ENCODE peak calls at places on chromosomes 11 and 22, in six cellular contexts. Q is activated B cell treated with CpG ODN at 0.5 μM for 24 hours, S is heart right ventricle, J is left lung, F is foreskin keratinocyte, I is gastrocnemius medialis. G is an unnamed sample.

GRCh38 chr22:29985912-29986311 is 94.4 kb upstream of the HORMAD2 start:
- ATAC-seq in Q (no peak), S (no peak), J (no peak), F (no peak), I (no peak), G (no peak)

GRCh38 chr11:102981324-102981910 is 25.9 kb upstream of the MMP13 start:
- ATAC-seq in Q (no peak), S (no peak), J (no peak), F (peak), I (no peak), G (no peak)

GRCh38 chr11:75147875-75148263 is 3.0 kb upstream of the SLCO2B1 start:
- ATAC-seq in Q (no peak), S (no peak), J (peak), F (no peak), I (no peak), G (no peak)

GRCh38 chr11:15327786-15328231 is 213.1 kb downstream of the INSC start:
- ATAC-seq in Q (no peak), S (peak), J (peak), F (peak), I (no peak), G (peak)

GRCh38 chr22:48841881-48842582 is 985.6 kb downstream of the BRD1 start:
- ATAC-seq in Q (no peak), S (no peak), J (no peak), F (no peak), I (no peak), G (no peak)

GRCh38 chr11:93236741-93237675 is 39.2 kb upstream of the SLC36A4 start:
- ATAC-seq in Q (no peak), S (peak), J (peak), F (peak), I (no peak), G (no peak)

GRCh38 chr11:84558085-84558905 is 1068.8 kb downstream of the DLG2 start:
- ATAC-seq in Q (peak), S (no peak), J (peak), F (peak), I (peak), G (no peak)

GRCh38 chr22:46043816-46044717 is 67.1 kb upstream of the WNT7B start:
- ATAC-seq in Q (peak), S (peak), J (peak), F (peak), I (peak), G (peak)

GRCh38 chr22:23237201-23237798 is 57.0 kb downstream of the BCR start:
- ATAC-seq in Q (no peak), S (peak), J (no peak), F (no peak), I (peak), G (peak)

GRCh38 chr22:19766506-19767426 is 6.2 kb downstream of the TBX1 start:
- ATAC-seq in Q (peak), S (peak), J (peak), F (peak), I (peak), G (no peak)
- TF ChIP-seq CTCF in Q (no peak), S (no peak), J (no peak), F (peak), I (peak), G (no peak)

DNA sequence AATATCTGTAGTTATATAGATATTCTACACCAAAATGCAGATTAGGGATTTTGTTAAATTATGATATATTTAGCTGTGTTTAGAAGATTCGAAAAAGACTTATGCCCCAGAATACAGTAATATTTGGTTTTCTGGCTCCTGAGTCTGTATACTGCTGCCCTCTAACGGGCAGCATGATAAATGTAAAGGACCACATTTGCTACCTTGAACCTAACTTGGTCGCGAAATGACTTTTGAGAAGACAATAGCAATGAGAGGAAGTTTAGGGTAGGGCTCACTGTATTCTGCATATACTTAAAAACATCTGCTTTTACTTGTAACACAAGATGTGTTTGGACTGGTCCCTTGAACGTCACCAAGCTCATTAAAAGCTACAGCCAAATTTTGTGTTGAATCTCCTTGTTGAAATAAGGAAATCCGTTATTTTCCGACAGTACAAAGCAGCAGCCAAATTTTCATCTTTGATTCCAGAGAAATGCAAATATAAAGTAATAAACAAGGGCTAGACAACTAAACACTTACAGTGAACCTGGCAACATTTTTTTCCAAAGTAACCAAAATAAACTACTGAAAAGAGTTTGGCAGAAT is 309.1 kb downstream of the SWAP70 start:
- ATAC-seq in Q (peak), S (peak), J (peak), F (no peak), I (peak), G (no peak)
- TF ChIP-seq CTCF in Q (no peak), S (peak), J (peak), F (peak), I (peak), G (peak)

GRCh38 chr11:28899706-28900105 is 791.5 kb downstream of the METTL15 start:
- ATAC-seq in Q (no peak), S (no peak), J (no peak), F (no peak), I (no peak), G (no peak)
- TF ChIP-seq CTCF in Q (no peak), S (no peak), J (no peak), F (no peak), I (no peak), G (no peak)

DNA sequence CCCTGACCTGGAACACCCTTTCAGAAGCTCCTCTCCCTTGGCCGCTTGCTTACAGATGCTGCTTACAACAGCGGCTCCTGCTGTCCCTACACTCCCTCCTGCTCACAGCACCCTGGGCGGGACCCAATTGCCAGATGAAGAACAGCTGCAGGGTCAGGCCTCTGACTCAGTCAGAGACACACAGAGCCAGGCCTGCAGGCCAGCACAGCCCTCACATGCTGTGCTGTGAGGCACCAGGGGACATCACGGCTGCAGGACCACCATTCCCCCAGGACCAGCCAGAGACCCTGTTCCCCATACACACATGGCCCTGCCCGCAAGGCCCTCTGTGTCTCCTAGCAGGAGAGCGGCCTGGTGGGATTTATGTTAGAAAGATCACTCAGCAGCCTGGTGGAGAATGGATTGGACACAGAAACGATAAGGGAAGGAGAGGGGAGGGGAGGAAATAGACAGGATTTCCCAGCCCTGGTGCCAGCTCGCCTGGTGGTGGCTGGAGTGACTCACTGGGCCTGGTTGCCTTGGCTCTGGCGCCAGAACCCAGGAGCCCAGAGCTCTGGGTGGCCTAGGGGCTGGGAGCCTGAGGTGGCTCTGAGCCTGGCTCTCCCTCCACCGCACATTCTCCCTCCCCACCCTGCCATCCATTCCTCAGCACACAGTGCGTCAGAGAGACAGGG is 6.7 kb downstream of the CAPN5 start:
- ATAC-seq in Q (no peak), S (peak), J (peak), F (peak), I (peak), G (peak)
- TF ChIP-seq CTCF in Q (no peak), S (peak), J (peak), F (peak), I (no peak), G (peak)

DNA sequence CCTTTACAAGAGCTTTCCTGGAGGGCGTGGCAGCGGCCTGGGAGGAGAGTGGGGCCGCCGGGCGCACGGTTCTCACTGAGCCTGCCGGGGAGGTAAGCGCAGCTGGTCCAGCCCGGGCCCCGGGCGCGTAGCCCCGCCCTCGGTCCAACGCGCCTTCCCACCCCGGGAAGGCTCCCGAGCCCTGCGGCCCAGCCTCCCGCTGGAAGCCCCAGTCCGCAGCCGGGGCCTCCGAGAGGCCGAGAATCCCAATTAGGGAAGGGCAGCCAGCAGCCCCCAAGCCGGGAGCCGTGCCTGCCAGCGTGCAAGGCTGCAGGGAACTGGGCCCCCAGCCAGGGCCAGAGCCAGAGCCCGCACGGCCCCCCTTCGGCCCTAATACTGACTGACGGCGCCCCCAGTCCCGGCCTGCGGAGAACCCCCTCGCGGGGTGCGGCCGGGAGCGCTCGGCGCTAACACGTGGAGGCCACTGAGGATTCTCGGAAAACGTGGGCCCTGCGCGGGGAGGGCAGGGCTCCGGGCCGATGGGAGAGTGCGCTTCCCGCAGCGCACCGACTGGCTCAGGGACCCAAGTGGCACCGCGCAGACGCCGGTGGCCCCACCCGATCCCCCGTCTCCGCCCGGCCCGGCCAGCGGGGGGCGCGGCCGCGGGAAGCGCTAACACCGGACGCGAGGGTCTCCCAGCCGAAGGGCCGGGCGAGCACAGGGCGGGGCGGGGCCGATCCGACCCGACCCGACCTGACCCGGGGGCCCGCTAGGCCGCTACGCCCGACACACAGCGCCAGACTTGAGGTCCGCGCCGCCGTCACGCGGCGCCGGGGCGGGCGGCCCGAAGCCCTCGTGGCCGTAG is 5.7 kb downstream of the ZFTA start:
- ATAC-seq in Q (no peak), S (peak), J (peak), F (peak), I (peak), G (peak)
- TF ChIP-seq CTCF in Q (no peak), S (no peak), J (no peak), F (peak), I (no peak), G (peak)

DNA sequence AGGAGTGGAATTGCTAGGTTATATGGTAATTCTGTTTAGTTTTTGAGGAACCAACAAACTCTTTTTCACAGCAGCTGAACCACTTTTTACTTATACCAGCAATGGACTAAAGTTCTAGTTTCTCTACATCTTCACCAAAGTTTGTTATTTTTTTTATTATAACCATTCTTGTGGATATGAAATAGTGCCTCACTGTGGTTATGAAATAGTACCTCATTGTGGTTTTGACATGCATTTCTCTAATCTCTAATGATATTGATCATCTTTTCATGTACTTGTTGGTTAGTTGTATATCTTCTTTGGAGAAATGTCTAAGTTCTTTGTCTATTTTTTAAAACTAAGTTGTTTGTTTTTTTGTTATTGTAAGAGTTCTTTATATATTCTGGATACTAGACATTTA is 27.2 kb downstream of the STIM1 start:
- ATAC-seq in Q (no peak), S (no peak), J (no peak), F (no peak), I (no peak), G (no peak)
- TF ChIP-seq CTCF in Q (no peak), S (no peak), J (no peak), F (peak), I (no peak), G (no peak)

GRCh38 chr11:44484211-44484610 is 81.3 kb upstream of the CD82 start:
- ATAC-seq in Q (no peak), S (no peak), J (no peak), F (no peak), I (no peak), G (no peak)
- TF ChIP-seq CTCF in Q (no peak), S (peak), J (no peak), F (peak), I (no peak), G (no peak)

GRCh38 chr11:123642435-123642834 is 12.0 kb downstream of the SCN3B start:
- ATAC-seq in Q (no peak), S (no peak), J (no peak), F (no peak), I (no peak), G (no peak)
- TF ChIP-seq CTCF in Q (no peak), S (no peak), J (no peak), F (no peak), I (no peak), G (no peak)

GRCh38 chr11:29260939-29261705 is 755.7 kb downstream of the KCNA4 start:
- ATAC-seq in Q (no peak), S (no peak), J (peak), F (peak), I (no peak), G (no peak)
- TF ChIP-seq CTCF in Q (no peak), S (no peak), J (no peak), F (peak), I (no peak), G (no peak)

G was measured in gastroesophageal sphincter.